ENCODE peak calls at places on chromosome 2, in nine cellular contexts. X is naive thymus-derived CD8-positive, alpha-beta T cell; M is GM13976; I is GM04503; T is EH; F is fibroblast of villous mesenchyme; R is NCI-H2081; Q is GM13977; N is NCI-H345. S is an unnamed sample.
A peak's percentile ranks its signal among the peaks of the same experiment; 100 is the strongest.

GRCh38 chr2:154189963-154190362 is 318.2 kb downstream of the GALNT13 start:
- DNase-seq in X (no peak), M (no peak), I (no peak), T (no peak), F (no peak), R (peak; percentile 65), Q (no peak), N (no peak), S (no peak)

GRCh38 chr2:22143840-22144239 is 1020.1 kb downstream of the TDRD15 start:
- DNase-seq in X (no peak), M (no peak), I (no peak), T (no peak), F (no peak), R (no peak), Q (no peak), N (no peak), S (no peak)

GRCh38 chr2:20646446-20646845 is 4.5 kb downstream of the HS1BP3 start:
- DNase-seq in X (no peak), M (no peak), I (no peak), T (no peak), F (no peak), R (no peak), Q (no peak), N (no peak), S (no peak)

GRCh38 chr2:170739507-170740046 is 24.4 kb downstream of the SP5 start:
- DNase-seq in X (no peak), M (no peak), I (no peak), T (no peak), F (no peak), R (no peak), Q (no peak), N (no peak), S (no peak)

GRCh38 chr2:11097038-11097720 is 58.1 kb upstream of the SLC66A3 start:
- DNase-seq in X (no peak), M (no peak), I (peak; percentile 43), T (peak; percentile 82), F (peak; percentile 32), R (no peak), Q (no peak), N (no peak), S (peak; percentile 80)

GRCh38 chr2:73235315-73236028 is 1.4 kb downstream of the CCT7 start:
- DNase-seq in X (no peak), M (no peak), I (no peak), T (no peak), F (no peak), R (no peak), Q (no peak), N (no peak), S (no peak)

GRCh38 chr2:42781204-42781603 is 11.2 kb downstream of the HAAO start:
- DNase-seq in X (no peak), M (no peak), I (no peak), T (no peak), F (no peak), R (no peak), Q (no peak), N (no peak), S (no peak)

GRCh38 chr2:3251974-3252373 is 125.6 kb downstream of the EIPR1 start:
- DNase-seq in X (no peak), M (no peak), I (no peak), T (peak; percentile 4), F (peak; percentile 30), R (no peak), Q (no peak), N (no peak), S (no peak)

GRCh38 chr2:119319593-119319992 is 47.0 kb downstream of the C2orf76 start:
- DNase-seq in X (no peak), M (no peak), I (no peak), T (no peak), F (no peak), R (no peak), Q (no peak), N (no peak), S (no peak)

GRCh38 chr2:65278450-65279030 is 50.9 kb downstream of the ACTR2 start:
- DNase-seq in X (no peak), M (no peak), I (no peak), T (peak; percentile 63), F (peak; percentile 67), R (no peak), Q (no peak), N (no peak), S (peak; percentile 71)

GRCh38 chr2:204072443-204073324 is 136.1 kb downstream of the ICOS start:
- DNase-seq in X (peak; percentile 37), M (peak; percentile 36), I (no peak), T (peak; percentile 13), F (peak; percentile 11), R (no peak), Q (peak; percentile 29), N (peak; percentile 7), S (peak; percentile 2)

GRCh38 chr2:190996338-190996946 is 17.5 kb downstream of the STAT1 start:
- DNase-seq in X (peak; percentile 30), M (no peak), I (no peak), T (peak; percentile 56), F (peak; percentile 39), R (peak; percentile 41), Q (peak; percentile 24), N (no peak), S (peak; percentile 42)

GRCh38 chr2:191638079-191638801 is 39.7 kb upstream of the NABP1 start:
- DNase-seq in X (no peak), M (no peak), I (no peak), T (peak; percentile 30), F (peak; percentile 69), R (peak; percentile 26), Q (no peak), N (peak; percentile 26), S (peak; percentile 74)